ENCODE peak calls at places on chromosome 3, in five cellular contexts. B is IMR-90; G is pancreas; O is gastrocnemius medialis; D is CD4-positive, alpha-beta T cell. F is an unnamed sample.

GRCh38 chr3:23405081-23405480 is 202.0 kb downstream of the UBE2E2 start:
- DNase-seq in B (no peak), O (no peak), D (no peak), G (no peak), F (no peak)

GRCh38 chr3:114093596-114093995 is 37.1 kb downstream of the QTRT2 start:
- DNase-seq in B (peak), G (no peak), O (peak), D (no peak), F (no peak)

GRCh38 chr3:49165771-49166751 is at the start of gene CCDC71:
- DNase-seq in O (peak), B (peak), D (peak), G (peak), F (peak)

GRCh38 chr3:15291589-15292541 is 40.5 kb downstream of the SH3BP5 start:
- DNase-seq in D (peak), G (no peak), B (no peak), O (no peak), F (peak)

GRCh38 chr3:28989646-28990089 is 291.2 kb upstream of the RBMS3 start:
- DNase-seq in B (peak), D (no peak), O (no peak), G (no peak), F (no peak)

GRCh38 chr3:143166376-143166775 is 46.8 kb downstream of the CHST2 start:
- DNase-seq in D (no peak), O (no peak), G (no peak), B (no peak), F (no peak)

GRCh38 chr3:40532252-40532651 is 7.5 kb downstream of the ZNF621 start:
- DNase-seq in G (no peak), B (no peak), D (no peak), O (no peak), F (no peak)

GRCh38 chr3:30693470-30694120 is 87.2 kb downstream of the TGFBR2 start:
- DNase-seq in D (no peak), B (peak), O (no peak), G (no peak), F (no peak)

GRCh38 chr3:188124184-188124583 is 29.8 kb upstream of the LPP start:
- DNase-seq in B (peak), D (no peak), G (no peak), O (no peak), F (no peak)

GRCh38 chr3:30167511-30168135 is 438.8 kb upstream of the TGFBR2 start:
- DNase-seq in D (no peak), O (no peak), G (no peak), B (peak), F (no peak)

GRCh38 chr3:56838441-56838840 is 36.7 kb upstream of the ARHGEF3 start:
- DNase-seq in O (no peak), D (no peak), G (no peak), B (no peak), F (no peak)

GRCh38 chr3:53674582-53674981 is 171.6 kb downstream of the CHDH start:
- DNase-seq in O (no peak), D (no peak), G (no peak), B (no peak), F (no peak)
- TF ChIP-seq CTCF in O (no peak), D (no peak), G (no peak), B (no peak), F (no peak)

GRCh38 chr3:104916971-104917370 is 449.7 kb upstream of the ALCAM start:
- DNase-seq in D (no peak), B (peak), G (no peak), O (no peak), F (no peak)
- TF ChIP-seq CTCF in D (no peak), B (no peak), G (no peak), O (no peak), F (no peak)

DNA sequence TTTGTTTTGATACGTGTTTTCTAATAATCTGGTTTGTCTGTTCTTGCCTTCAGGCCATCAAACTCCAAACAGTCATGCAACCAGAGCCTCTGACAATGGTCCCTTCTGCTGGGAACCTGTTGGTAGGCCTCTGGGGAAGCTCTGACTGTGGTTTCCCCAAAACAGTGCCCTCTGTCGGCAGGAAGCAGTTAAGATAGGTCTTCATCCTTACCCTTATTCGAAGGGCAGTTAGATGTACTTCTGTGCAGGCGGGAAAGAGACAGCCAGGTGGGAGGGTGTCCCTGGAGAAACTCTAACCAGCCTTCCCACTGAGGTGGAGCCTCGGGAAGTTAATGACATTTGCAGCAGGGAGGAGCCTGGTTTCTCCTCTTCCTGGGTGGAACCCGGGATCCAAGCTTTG is 81.6 kb upstream of the CHMP2B start:
- DNase-seq in G (no peak), O (no peak), D (no peak), B (peak), F (no peak)
- TF ChIP-seq CTCF in G (no peak), O (no peak), D (no peak), B (peak), F (no peak)

GRCh38 chr3:13619661-13620230 is 70.8 kb downstream of the FBLN2 start:
- DNase-seq in G (no peak), O (no peak), B (no peak), D (no peak), F (no peak)
- TF ChIP-seq CTCF in G (no peak), O (no peak), B (no peak), D (no peak), F (no peak)

GRCh38 chr3:109023656-109024254 is 70.1 kb upstream of the GUCA1C start:
- DNase-seq in G (peak), D (peak), O (no peak), B (peak), F (no peak)

GRCh38 chr3:109018828-109019227 is 65.1 kb upstream of the GUCA1C start:
- DNase-seq in B (peak), D (no peak), O (no peak), G (no peak), F (no peak)
- TF ChIP-seq CTCF in B (no peak), D (no peak), O (no peak), G (no peak), F (no peak)

F was measured in activated B cell treated with CpG ODN at 0.5 μM for 24 hours.